ENCODE peak calls at places on chromosome 20, in six cellular contexts. X, Z, N, A, L and H are unnamed samples.
A peak's percentile ranks its signal among the peaks of the same experiment; 100 is the strongest.

GRCh38 chr20:32535316-32535952 is 49.7 kb downstream of the NOL4L start:
- DNase-seq in A (no peak), Z (no peak), X (no peak), L (no peak), N (no peak), H (no peak)

GRCh38 chr20:62804632-62805364 is at the start of gene OGFR:
- DNase-seq in N (peak; percentile 79), A (peak; percentile 45), X (peak; percentile 69), L (peak; percentile 99), Z (peak; percentile 76), H (peak; percentile 85)

GRCh38 chr20:14295812-14296211 is 41.6 kb downstream of the FLRT3 start:
- DNase-seq in Z (no peak), N (no peak), L (no peak), A (no peak), X (no peak), H (no peak)

GRCh38 chr20:36499723-36500501 is 41.4 kb upstream of the MYL9 start:
- DNase-seq in L (no peak), Z (peak; percentile 24), N (no peak), A (peak; percentile 56), X (no peak), H (no peak)

GRCh38 chr20:41339957-41340326 is 679 bp upstream of the LPIN3 start:
- DNase-seq in N (peak; percentile 94), L (peak; percentile 85), A (peak; percentile 76), Z (peak; percentile 74), X (peak; percentile 95), H (peak; percentile 98)

GRCh38 chr20:36808317-36809257 is 35.0 kb upstream of the DSN1 start:
- DNase-seq in Z (peak; percentile 70), N (peak; percentile 72), A (peak; percentile 95), X (peak; percentile 48), L (peak; percentile 80), H (peak; percentile 86)

GRCh38 chr20:63969851-63970713 is at the start of gene ZNF512B:
- DNase-seq in A (peak; percentile 44), L (peak; percentile 84), Z (peak; percentile 94), X (peak; percentile 77), N (peak; percentile 86), H (peak; percentile 62)

GRCh38 chr20:49281059-49281912 is 3.4 kb upstream of the ZNFX1 start:
- DNase-seq in L (no peak), Z (no peak), N (peak; percentile 89), A (peak; percentile 60), X (no peak), H (no peak)

GRCh38 chr20:33211817-33212424 is 5.2 kb upstream of the BPIFA3 start:
- DNase-seq in Z (peak; percentile 43), X (peak; percentile 43), N (peak; percentile 88), A (peak; percentile 57), L (peak; percentile 26), H (peak; percentile 48)

GRCh38 chr20:33524261-33524660 is 34.4 kb downstream of the CBFA2T2 start:
- DNase-seq in Z (no peak), L (no peak), N (no peak), A (no peak), X (no peak), H (no peak)

GRCh38 chr20:36754656-36755222 is 8.8 kb upstream of the NDRG3 start:
- DNase-seq in Z (peak; percentile 79), A (peak; percentile 82), L (peak; percentile 47), N (peak; percentile 83), X (no peak), H (no peak)

GRCh38 chr20:38523697-38524096 is 51.1 kb downstream of the RALGAPB start:
- DNase-seq in L (no peak), N (no peak), Z (peak; percentile 69), A (peak; percentile 77), X (no peak), H (no peak)

GRCh38 chr20:49185071-49185757 is 2.9 kb downstream of the STAU1 start:
- DNase-seq in A (no peak), X (no peak), N (no peak), Z (no peak), L (no peak), H (no peak)

GRCh38 chr20:29762620-29763019 is 1494.8 kb upstream of the DEFB115 start:
- DNase-seq in N (no peak), L (no peak), X (no peak), Z (no peak), A (no peak), H (no peak)

GRCh38 chr20:35618372-35619131 is 2.9 kb downstream of the SPAG4 start:
- DNase-seq in A (peak; percentile 46), L (no peak), Z (peak; percentile 29), X (no peak), N (no peak), H (no peak)

GRCh38 chr20:39909447-39909846 is 779.6 kb downstream of the MAFB start:
- DNase-seq in X (no peak), Z (no peak), L (no peak), A (no peak), N (no peak), H (peak; percentile 51)

GRCh38 chr20:61874421-61875068 is 191.1 kb downstream of the TAF4 start:
- DNase-seq in A (peak; percentile 35), L (no peak), Z (peak; percentile 13), N (peak; percentile 28), X (no peak), H (no peak)

GRCh38 chr20:17910828-17911294 is 57.7 kb downstream of the SNX5 start:
- DNase-seq in X (no peak), A (peak; percentile 93), N (peak; percentile 55), L (no peak), Z (peak; percentile 81), H (no peak)

GRCh38 chr20:56698749-56699148 is 69.6 kb downstream of the TFAP2C start:
- DNase-seq in Z (no peak), N (no peak), A (no peak), L (no peak), X (no peak), H (no peak)

GRCh38 chr20:34522969-34523871 is 7.0 kb downstream of the DYNLRB1 start:
- DNase-seq in A (peak; percentile 76), Z (peak; percentile 49), X (no peak), N (peak; percentile 79), L (peak; percentile 51), H (peak; percentile 74)

GRCh38 chr20:48898896-48899513 is 22.5 kb upstream of the ARFGEF2 start:
- DNase-seq in A (no peak), X (no peak), N (no peak), L (no peak), Z (no peak), H (no peak)

GRCh38 chr20:31606928-31607639 is 2.0 kb downstream of the ID1 start:
- DNase-seq in X (peak; percentile 47), Z (peak; percentile 59), N (peak; percentile 90), A (peak; percentile 59), L (no peak), H (peak; percentile 73)

GRCh38 chr20:36666181-36666740 is 20.3 kb upstream of the SLA2 start:
- DNase-seq in N (no peak), X (no peak), A (peak; percentile 39), L (no peak), Z (no peak), H (no peak)

GRCh38 chr20:58428364-58428763 is 39.3 kb downstream of the VAPB start:
- DNase-seq in N (no peak), A (no peak), L (no peak), Z (no peak), X (no peak), H (no peak)